ENCODE peak calls at places on chromosomes 3 and 15, in four cellular contexts. One of them, this sample, is unnamed. For H3K27me3, the result is how much of the 10 kb centered on the place peaks cover.

GRCh38 chr3:55486101-55486856 is 827 bp downstream of the WNT5A start:
- DNase-seq in HepG2: no peak
- DNase-seq in GM12878: no peak
- DNase-seq in K562: no peak
- DNase-seq in this sample: peak

GRCh38 chr3:16319723-16320122 is 54.7 kb downstream of the OXNAD1 start:
- DNase-seq in K562: peak
- DNase-seq in HepG2: no peak
- DNase-seq in GM12878: no peak
- DNase-seq in this sample: no peak

GRCh38 chr3:31622636-31623288 is 90.0 kb downstream of the STT3B start:
- DNase-seq in K562: no peak
- DNase-seq in HepG2: no peak
- DNase-seq in GM12878: peak
- DNase-seq in this sample: no peak

GRCh38 chr3:189808246-189809007 is 177.2 kb downstream of the TP63 start:
- DNase-seq in HepG2: no peak
- DNase-seq in K562: no peak
- DNase-seq in GM12878: no peak
- DNase-seq in this sample: no peak

GRCh38 chr3:1037631-1038030 is 55.2 kb upstream of the CNTN6 start:
- DNase-seq in HepG2: no peak
- DNase-seq in GM12878: no peak
- DNase-seq in K562: no peak
- DNase-seq in this sample: no peak

GRCh38 chr3:71380096-71380495 is 203.4 kb downstream of the FOXP1 start:
- DNase-seq in HepG2: peak
- DNase-seq in K562: peak
- DNase-seq in GM12878: no peak
- DNase-seq in this sample: peak

GRCh38 chr3:79258479-79258878 is 509.3 kb downstream of the ROBO1 start:
- DNase-seq in K562: no peak
- DNase-seq in HepG2: no peak
- DNase-seq in GM12878: no peak
- DNase-seq in this sample: no peak

GRCh38 chr3:101244212-101244575 is 76.2 kb downstream of the IMPG2 start:
- DNase-seq in K562: no peak
- DNase-seq in GM12878: no peak
- DNase-seq in HepG2: no peak
- DNase-seq in this sample: no peak

GRCh38 chr3:27319847-27320526 is 49.2 kb downstream of the NEK10 start:
- DNase-seq in HepG2: no peak
- DNase-seq in K562: no peak
- DNase-seq in GM12878: no peak
- DNase-seq in this sample: no peak

GRCh38 chr15:90106522-90107117 is 4.4 kb upstream of the IDH2 start:
- DNase-seq in GM12878: no peak
- DNase-seq in K562: peak
- DNase-seq in HepG2: no peak
- DNase-seq in this sample: no peak

GRCh38 chr3:166829896-166830295 is 550.2 kb downstream of the ZBBX start:
- DNase-seq in HepG2: peak
- DNase-seq in GM12878: no peak
- DNase-seq in K562: no peak
- DNase-seq in this sample: no peak

GRCh38 chr3:133394561-133395311 is 5.1 kb upstream of the BFSP2 start:
- DNase-seq in K562: no peak
- DNase-seq in HepG2: no peak
- DNase-seq in GM12878: no peak
- DNase-seq in this sample: no peak

GRCh38 chr3:184666422-184666821 is 45.4 kb downstream of the MAGEF1 start:
- DNase-seq in GM12878: no peak
- DNase-seq in HepG2: no peak
- DNase-seq in K562: no peak
- DNase-seq in this sample: no peak

GRCh38 chr15:85825719-85826118 is 31.0 kb upstream of the KLHL25 start:
- DNase-seq in HepG2: no peak
- DNase-seq in GM12878: no peak
- DNase-seq in K562: no peak
- DNase-seq in this sample: no peak

GRCh38 chr3:100966049-100966471 is 27.2 kb downstream of the ABI3BP start:
- DNase-seq in HepG2: no peak
- DNase-seq in GM12878: no peak
- DNase-seq in K562: no peak
- DNase-seq in this sample: no peak

GRCh38 chr3:15055019-15055557 is 10.0 kb downstream of the MRPS25 start:
- DNase-seq in K562: peak
- DNase-seq in GM12878: peak
- DNase-seq in HepG2: no peak
- DNase-seq in this sample: no peak

GRCh38 chr15:66573719-66574641 is 8.2 kb upstream of the LCTL start:
- DNase-seq in HepG2: no peak
- DNase-seq in K562: no peak
- DNase-seq in GM12878: no peak
- DNase-seq in this sample: no peak

GRCh38 chr15:66646799-66647198 is 55.2 kb upstream of the SMAD6 start:
- DNase-seq in GM12878: no peak
- DNase-seq in K562: no peak
- DNase-seq in HepG2: no peak
- DNase-seq in this sample: no peak

GRCh38 chr3:12004741-12005513 is 739 bp downstream of the SYN2 start:
- DNase-seq in K562: no peak
- DNase-seq in GM12878: no peak
- DNase-seq in HepG2: no peak
- DNase-seq in this sample: peak

GRCh38 chr3:16828815-16829214 is 55.9 kb upstream of the PLCL2 start:
- DNase-seq in GM12878: no peak
- DNase-seq in HepG2: no peak
- DNase-seq in K562: peak
- DNase-seq in this sample: peak

GRCh38 chr3:181629029-181629428 is 82.7 kb upstream of the SOX2 start:
- DNase-seq in K562: no peak
- DNase-seq in HepG2: no peak
- DNase-seq in GM12878: no peak
- DNase-seq in this sample: no peak

GRCh38 chr3:196757876-196758739 is 18.5 kb downstream of the PAK2 start:
- DNase-seq in K562: no peak
- DNase-seq in GM12878: no peak
- DNase-seq in HepG2: no peak
- DNase-seq in this sample: no peak

GRCh38 chr3:134447371-134447770 is 38.4 kb downstream of the ANAPC13 start:
- DNase-seq in GM12878: no peak
- DNase-seq in HepG2: no peak
- DNase-seq in K562: no peak
- DNase-seq in this sample: no peak

GRCh38 chr3:190225186-190225692 is 97.0 kb downstream of the CLDN1 start:
- DNase-seq in HepG2: peak
- DNase-seq in GM12878: no peak
- DNase-seq in K562: no peak
- DNase-seq in this sample: peak

GRCh38 chr3:179682681-179683080 is 29.8 kb downstream of the USP13 start:
- DNase-seq in HepG2: no peak
- DNase-seq in GM12878: no peak
- DNase-seq in K562: no peak
- DNase-seq in this sample: no peak

GRCh38 chr3:56921573-56922571 is 120.1 kb upstream of the ARHGEF3 start:
- DNase-seq in HepG2: no peak
- DNase-seq in K562: no peak
- DNase-seq in GM12878: no peak
- DNase-seq in this sample: no peak

GRCh38 chr3:71173421-71173975 is 410.0 kb downstream of the FOXP1 start:
- DNase-seq in K562: no peak
- DNase-seq in HepG2: no peak
- DNase-seq in GM12878: no peak
- DNase-seq in this sample: no peak

GRCh38 chr15:57663262-57663661 is 43.3 kb upstream of the POLR2M start:
- DNase-seq in HepG2: no peak
- DNase-seq in K562: no peak
- DNase-seq in GM12878: no peak
- DNase-seq in this sample: peak

GRCh38 chr15:57665187-57665586 is 41.3 kb upstream of the POLR2M start:
- DNase-seq in GM12878: no peak
- DNase-seq in K562: no peak
- DNase-seq in HepG2: no peak
- DNase-seq in this sample: no peak

GRCh38 chr15:57665939-57666338 is 40.6 kb upstream of the POLR2M start:
- DNase-seq in GM12878: no peak
- DNase-seq in HepG2: no peak
- DNase-seq in K562: no peak
- DNase-seq in this sample: no peak

GRCh38 chr15:57662091-57662744 is 44.3 kb upstream of the POLR2M start:
- DNase-seq in K562: no peak
- DNase-seq in GM12878: no peak
- DNase-seq in HepG2: no peak
- DNase-seq in this sample: no peak

GRCh38 chr15:57662802-57663201 is 43.7 kb upstream of the POLR2M start:
- DNase-seq in GM12878: no peak
- DNase-seq in HepG2: no peak
- DNase-seq in K562: no peak
- DNase-seq in this sample: no peak
- H3K27me3 ChIP-seq in GM12878: under half
- H3K27me3 ChIP-seq in HepG2: under half
- H3K27me3 ChIP-seq in K562: under half
- H3K27me3 ChIP-seq in this sample: under half

DNA sequence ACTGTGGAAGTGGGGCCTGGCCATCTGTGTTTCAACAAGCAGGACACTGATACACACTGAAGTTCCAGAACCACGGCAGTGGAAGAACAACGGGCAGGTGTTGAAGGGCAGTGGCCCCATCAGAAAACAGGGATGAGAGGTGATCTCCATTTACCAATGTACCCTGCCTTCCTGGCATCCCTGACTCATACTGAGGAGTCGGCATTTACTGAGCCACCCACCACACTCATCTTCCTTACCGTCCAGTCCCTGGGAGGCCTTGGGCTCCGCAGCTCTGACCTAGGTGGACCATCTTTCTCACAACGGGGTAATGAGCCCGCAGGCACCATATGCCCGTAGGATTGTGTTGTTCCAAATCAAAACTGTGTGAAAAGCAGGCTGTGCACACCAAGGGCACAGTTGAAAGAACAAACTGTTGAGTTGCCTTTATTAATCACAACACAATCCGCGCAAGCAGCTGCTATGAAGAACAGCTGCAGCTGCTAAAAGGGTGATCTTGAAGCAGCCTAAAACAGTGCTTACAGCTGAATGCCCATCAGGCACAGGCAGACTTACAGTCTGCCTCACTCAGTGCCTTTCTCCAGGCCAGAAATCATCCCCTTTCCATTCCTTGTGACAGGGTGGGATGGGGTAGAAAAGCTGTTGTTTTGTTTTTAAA is 12.9 kb downstream of the MB21D2 start:
- DNase-seq in HepG2: no peak
- DNase-seq in GM12878: no peak
- DNase-seq in K562: no peak
- DNase-seq in this sample: no peak
- TF ChIP-seq JUNB in HepG2: no peak
- TF ChIP-seq JUNB in GM12878: no peak
- TF ChIP-seq JUNB in K562: no peak
- TF ChIP-seq JUNB in this sample: no peak

GRCh38 chr3:33171580-33171979 is 47.0 kb downstream of the SUSD5 start:
- DNase-seq in GM12878: no peak
- DNase-seq in HepG2: no peak
- DNase-seq in K562: no peak
- DNase-seq in this sample: no peak
- H3K4me2 ChIP-seq in GM12878: no peak
- H3K4me2 ChIP-seq in HepG2: no peak
- H3K4me2 ChIP-seq in K562: no peak
- H3K4me2 ChIP-seq in this sample: no peak

DNA sequence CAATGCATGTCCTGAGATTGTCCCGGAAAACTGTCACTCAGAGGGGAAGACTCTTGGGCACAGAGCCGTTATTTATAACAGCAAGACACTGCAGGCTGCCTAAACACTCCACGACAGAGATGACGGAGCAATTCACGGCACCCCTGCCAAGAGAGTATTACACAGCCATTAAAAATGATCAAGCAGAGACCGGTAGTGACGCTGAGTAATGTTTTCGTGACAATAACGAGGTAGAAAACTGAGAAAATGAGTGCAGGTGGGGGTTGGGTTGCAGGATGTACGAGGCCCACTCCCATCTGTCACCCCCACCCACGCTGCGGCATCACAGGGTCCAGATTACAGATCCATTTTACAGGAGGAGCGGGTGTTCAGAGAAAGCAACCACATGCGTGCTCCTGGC is 58.9 kb upstream of the LINGO1 start:
- DNase-seq in GM12878: no peak
- DNase-seq in K562: no peak
- DNase-seq in HepG2: no peak
- DNase-seq in this sample: no peak
- H3K27me3 ChIP-seq in GM12878: under half
- H3K27me3 ChIP-seq in K562: half or more
- H3K27me3 ChIP-seq in HepG2: under half
- H3K27me3 ChIP-seq in this sample: under half

GRCh38 chr3:172592898-172593669 is 69.9 kb upstream of the TNFSF10 start:
- DNase-seq in HepG2: no peak
- DNase-seq in GM12878: no peak
- DNase-seq in K562: no peak
- DNase-seq in this sample: no peak
- TF ChIP-seq JUNB in HepG2: no peak
- TF ChIP-seq JUNB in GM12878: no peak
- TF ChIP-seq JUNB in K562: no peak
- TF ChIP-seq JUNB in this sample: no peak

DNA sequence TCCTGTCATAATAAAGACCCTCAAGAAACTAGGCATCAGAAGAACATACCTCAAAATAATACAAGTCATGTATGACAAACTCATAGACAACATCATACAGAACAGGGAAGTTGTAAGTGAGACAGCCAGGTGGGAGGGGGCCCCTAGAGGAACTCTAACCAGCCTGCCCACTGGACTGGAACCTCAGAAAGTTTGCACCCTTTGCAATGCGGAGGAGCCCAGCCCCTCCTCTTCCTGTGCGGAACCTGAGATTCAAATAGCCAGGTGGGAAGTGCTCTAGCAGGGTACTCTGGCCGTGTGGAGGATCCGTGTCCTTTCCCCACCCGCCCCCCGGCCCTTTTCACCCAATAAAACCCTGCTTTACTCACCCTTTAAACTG is 387.0 kb upstream of the CBLB start:
- DNase-seq in GM12878: peak
- DNase-seq in K562: peak
- DNase-seq in HepG2: no peak
- DNase-seq in this sample: no peak
- H3K4me2 ChIP-seq in GM12878: peak
- H3K4me2 ChIP-seq in K562: no peak
- H3K4me2 ChIP-seq in HepG2: no peak
- H3K4me2 ChIP-seq in this sample: no peak

GRCh38 chr15:68434021-68434420 is 2.1 kb upstream of the ITGA11 start:
- DNase-seq in GM12878: no peak
- DNase-seq in HepG2: no peak
- DNase-seq in K562: no peak
- DNase-seq in this sample: no peak

GRCh38 chr15:68432665-68433064 is 702 bp upstream of the ITGA11 start:
- DNase-seq in GM12878: no peak
- DNase-seq in K562: no peak
- DNase-seq in HepG2: no peak
- DNase-seq in this sample: no peak

GRCh38 chr15:68436680-68437079 is 4.7 kb upstream of the ITGA11 start:
- DNase-seq in HepG2: no peak
- DNase-seq in GM12878: no peak
- DNase-seq in K562: no peak
- DNase-seq in this sample: no peak

GRCh38 chr15:68433551-68433950 is 1.6 kb upstream of the ITGA11 start:
- DNase-seq in K562: no peak
- DNase-seq in HepG2: no peak
- DNase-seq in GM12878: no peak
- DNase-seq in this sample: no peak

GRCh38 chr15:68435966-68436365 is 4.0 kb upstream of the ITGA11 start:
- DNase-seq in K562: no peak
- DNase-seq in GM12878: no peak
- DNase-seq in HepG2: no peak
- DNase-seq in this sample: no peak
- H3K27me3 ChIP-seq in K562: under half
- H3K27me3 ChIP-seq in GM12878: under half
- H3K27me3 ChIP-seq in HepG2: under half
- H3K27me3 ChIP-seq in this sample: under half